ENCODE peak calls at places on chromosomes 6 and 20, in nine cellular contexts. U, K, P, W, G, T, J, I and N are unnamed samples.

GRCh38 chr6:127938701-127939100 is 37.8 kb upstream of the THEMIS start:
- DNase-seq in T (no peak), J (no peak), G (no peak), P (no peak), U (no peak), W (no peak), I (no peak), K (no peak), N (peak; percentile 70)

GRCh38 chr6:133062077-133062476 is 179.1 kb upstream of the EYA4 start:
- DNase-seq in T (no peak), G (no peak), P (no peak), U (no peak), J (no peak), K (no peak), I (no peak), W (no peak), N (peak; percentile 78)

GRCh38 chr6:13454286-13455221 is 32.8 kb downstream of the GFOD1 start:
- DNase-seq in K (peak; percentile 84), I (peak; percentile 70), J (peak; percentile 36), W (peak; percentile 82), P (peak; percentile 68), G (peak; percentile 53), U (no peak), T (no peak), N (peak; percentile 29)

GRCh38 chr6:100664274-100665040 is 199.7 kb upstream of the SIM1 start:
- DNase-seq in U (no peak), K (no peak), P (no peak), T (no peak), G (no peak), I (no peak), W (no peak), J (peak; percentile 51), N (peak; percentile 4)

GRCh38 chr6:81995548-81996289 is 243.2 kb upstream of the TENT5A start:
- DNase-seq in P (no peak), K (no peak), T (no peak), G (no peak), I (no peak), J (no peak), U (no peak), W (no peak), N (no peak)

GRCh38 chr6:19921821-19922220 is 84.7 kb downstream of the ID4 start:
- DNase-seq in G (no peak), U (no peak), J (no peak), P (no peak), K (no peak), T (no peak), I (no peak), W (no peak), N (no peak)

GRCh38 chr6:160990847-160991410 is 640 bp upstream of the MAP3K4 start:
- DNase-seq in T (no peak), P (no peak), G (no peak), W (no peak), U (no peak), J (no peak), I (no peak), K (no peak), N (peak; percentile 2)

GRCh38 chr6:11224252-11224965 is 8.1 kb downstream of the NEDD9 start:
- DNase-seq in P (no peak), I (no peak), K (no peak), J (no peak), W (no peak), T (no peak), G (no peak), U (no peak), N (peak; percentile 73)

GRCh38 chr20:5841492-5841891 is 91.3 kb downstream of the SHLD1 start:
- DNase-seq in G (no peak), U (no peak), J (no peak), P (no peak), W (no peak), K (no peak), I (no peak), T (no peak), N (no peak)

GRCh38 chr6:3524461-3524860 is 67.6 kb upstream of the SLC22A23 start:
- DNase-seq in T (no peak), I (no peak), K (no peak), P (no peak), W (no peak), J (no peak), U (no peak), G (no peak), N (no peak)

GRCh38 chr20:50170549-50171220 is 17.2 kb upstream of the PEDS1 start:
- DNase-seq in T (no peak), K (no peak), W (no peak), G (no peak), P (no peak), I (no peak), U (no peak), J (no peak), N (no peak)

GRCh38 chr6:74936886-74937285 is 269.0 kb downstream of the COL12A1 start:
- DNase-seq in G (no peak), T (no peak), J (no peak), W (no peak), P (no peak), U (no peak), I (no peak), K (no peak), N (no peak)